ENCODE peak calls at places on chromosomes 12 and 14, in nine cellular contexts. W, U, S, B, O, L, Y, Q and F are unnamed samples. For H3K4me1, the result is how much of the 10 kb centered on the place peaks cover.

GRCh38 chr12:108129017-108129812 is at the start of gene WSCD2:
- DNase-seq in O (peak), L (peak), W (peak), U (no peak), S (no peak), Y (no peak), B (no peak), Q (no peak), F (peak)

GRCh38 chr12:4813741-4814140 is 93.5 kb downstream of the GALNT8 start:
- DNase-seq in O (no peak), W (no peak), Y (no peak), Q (no peak), U (no peak), S (no peak), L (no peak), B (no peak), F (no peak)

GRCh38 chr14:35174342-35174741 is 52.0 kb downstream of the PRORP start:
- DNase-seq in O (no peak), S (no peak), U (no peak), Y (no peak), W (no peak), Q (no peak), B (no peak), L (no peak), F (no peak)

GRCh38 chr12:120797677-120798642 is 72.3 kb downstream of the ACADS start:
- DNase-seq in B (no peak), S (no peak), Q (no peak), W (no peak), Y (no peak), L (no peak), U (no peak), O (no peak), F (no peak)

GRCh38 chr12:132305991-132306884 is 23.2 kb downstream of the GALNT9 start:
- DNase-seq in W (no peak), U (no peak), B (peak), O (no peak), Y (no peak), S (no peak), Q (no peak), L (no peak), F (no peak)

GRCh38 chr12:121600702-121601336 is 20.0 kb upstream of the KDM2B start:
- DNase-seq in O (no peak), Q (no peak), B (no peak), S (no peak), U (no peak), L (no peak), Y (no peak), W (no peak), F (peak)

GRCh38 chr14:73726025-73726961 is 12.1 kb upstream of the PNMA1 start:
- DNase-seq in W (no peak), Y (no peak), O (no peak), B (no peak), S (no peak), Q (no peak), U (no peak), L (no peak), F (no peak)

GRCh38 chr12:124217508-124217981 is 77.3 kb upstream of the RFLNA start:
- DNase-seq in B (no peak), O (peak), L (no peak), Y (no peak), S (no peak), Q (no peak), W (peak), U (no peak), F (no peak)

GRCh38 chr12:11688831-11689230 is 39.4 kb downstream of the ETV6 start:
- DNase-seq in U (no peak), S (no peak), B (no peak), Y (no peak), L (no peak), O (no peak), W (no peak), Q (no peak), F (no peak)

GRCh38 chr14:73741386-73741875 is 27.2 kb upstream of the PNMA1 start:
- DNase-seq in Q (no peak), B (peak), S (peak), W (peak), Y (peak), L (no peak), U (no peak), O (peak), F (peak)

DNA sequence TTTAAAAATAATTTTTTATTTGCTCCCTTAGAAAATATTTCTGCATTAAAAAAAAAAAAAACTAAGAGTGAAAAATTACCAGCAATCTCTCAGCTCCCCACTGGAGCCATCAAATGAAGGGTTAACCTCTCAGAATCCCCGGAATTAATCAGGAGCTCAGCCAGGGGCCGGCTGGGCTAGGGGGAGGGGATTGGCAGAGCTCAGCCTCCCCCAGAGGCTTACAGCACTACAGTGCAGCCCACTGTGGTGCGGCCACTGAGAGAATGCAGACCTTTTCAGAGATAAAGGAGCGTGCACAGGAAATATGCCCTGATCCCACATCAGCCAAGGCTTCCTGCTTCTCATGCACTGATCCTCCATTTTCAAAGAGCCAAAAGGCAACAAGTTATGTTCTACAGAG is 185.6 kb downstream of the EGLN3 start:
- DNase-seq in S (no peak), W (peak), B (no peak), Q (no peak), Y (peak), L (no peak), U (no peak), O (peak), F (no peak)
- H3K4me1 ChIP-seq in S (under half), W (under half), B (under half), Q (under half), Y (under half), L (under half), U (under half), O (half or more), F (under half)

GRCh38 chr12:57476993-57477709 is 2.5 kb downstream of the ARHGAP9 start:
- DNase-seq in U (no peak), S (no peak), Y (no peak), L (no peak), B (peak), Q (no peak), O (no peak), W (no peak), F (no peak)
- H3K4me3 ChIP-seq in U (no peak), S (peak), Y (no peak), L (no peak), B (peak), Q (peak), O (no peak), W (peak), F (no peak)

GRCh38 chr12:76446090-76446489 is 97.9 kb upstream of the BBS10 start:
- DNase-seq in Y (no peak), B (no peak), O (no peak), Q (no peak), U (no peak), W (no peak), S (no peak), L (no peak), F (no peak)

GRCh38 chr12:76450690-76451089 is 102.5 kb upstream of the BBS10 start:
- DNase-seq in U (no peak), L (peak), S (peak), Q (no peak), O (no peak), B (no peak), W (no peak), Y (peak), F (no peak)

GRCh38 chr12:76449993-76450392 is 101.8 kb upstream of the BBS10 start:
- DNase-seq in B (no peak), Q (no peak), Y (no peak), U (no peak), W (no peak), O (no peak), S (no peak), L (no peak), F (no peak)

GRCh38 chr12:76451528-76451927 is 103.3 kb upstream of the BBS10 start:
- DNase-seq in Y (no peak), U (no peak), B (no peak), W (no peak), Q (no peak), S (no peak), O (no peak), L (no peak), F (no peak)

GRCh38 chr12:76449572-76449971 is 101.4 kb upstream of the BBS10 start:
- DNase-seq in S (no peak), U (no peak), L (no peak), B (no peak), W (no peak), Q (no peak), Y (peak), O (no peak), F (no peak)
- TF ChIP-seq POLR2AphosphoS5 in S (no peak), U (no peak), L (no peak), B (no peak), W (no peak), Q (no peak), Y (no peak), O (no peak), F (no peak)

DNA sequence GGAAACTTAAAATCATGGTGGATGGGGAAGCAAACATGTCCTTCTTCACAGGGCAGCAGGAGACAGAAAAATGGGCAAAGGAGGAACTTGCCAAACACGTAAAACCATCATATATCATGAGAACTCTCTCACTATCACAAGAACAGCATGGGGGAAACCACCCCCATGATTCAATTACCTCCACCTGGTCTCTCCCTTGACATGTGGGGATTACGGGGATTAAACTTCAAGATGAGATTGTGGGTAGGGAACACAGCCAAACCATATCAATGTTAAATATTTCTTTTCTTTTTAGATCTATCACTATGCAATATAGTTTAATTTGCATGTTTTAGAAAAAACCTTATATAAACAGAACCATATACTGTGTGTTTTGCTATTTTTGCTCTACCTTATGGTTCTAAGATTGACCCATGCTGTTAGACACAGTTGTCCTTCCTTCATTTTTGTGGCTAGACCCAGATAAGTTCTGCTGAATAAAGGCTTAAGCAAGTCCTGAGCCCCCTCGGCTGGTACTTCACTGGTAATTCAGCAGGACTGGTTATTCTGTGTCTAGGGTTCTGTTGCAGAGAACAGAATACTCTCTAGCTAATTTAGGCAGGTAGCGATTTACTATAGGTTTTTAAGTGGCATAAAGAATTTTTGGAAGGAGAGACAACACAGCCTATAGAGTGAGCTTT is 253.7 kb upstream of the HMGA2 start:
- DNase-seq in U (no peak), Y (no peak), S (no peak), B (no peak), O (no peak), L (no peak), Q (no peak), W (no peak), F (no peak)
- H3K4me1 ChIP-seq in U (under half), Y (under half), S (under half), B (under half), O (under half), L (under half), Q (under half), W (under half), F (under half)

DNA sequence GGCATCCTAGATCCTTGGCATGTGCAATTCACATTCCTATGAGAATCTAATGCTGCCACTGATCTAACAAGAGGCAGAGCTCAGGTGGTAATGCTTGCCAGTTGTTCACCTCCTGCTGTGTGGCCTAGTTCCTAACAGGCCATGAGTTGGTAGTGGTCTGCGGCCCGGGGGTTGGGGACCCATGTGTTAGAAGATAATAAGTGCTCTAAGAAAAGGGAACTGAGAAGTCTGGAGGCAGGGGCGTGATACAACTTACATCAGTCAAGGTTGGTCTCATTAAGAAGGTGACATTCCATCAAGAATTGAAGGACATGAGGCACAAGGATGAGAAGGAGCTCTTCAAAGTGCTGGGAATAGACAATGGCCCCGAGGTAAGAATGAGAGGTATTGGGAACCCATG is 49.3 kb downstream of the OVCH1 start:
- DNase-seq in L (no peak), O (no peak), U (no peak), B (no peak), S (no peak), W (no peak), Y (no peak), Q (no peak), F (no peak)
- H3K4me3 ChIP-seq in L (no peak), O (no peak), U (no peak), B (no peak), S (no peak), W (no peak), Y (no peak), Q (no peak), F (no peak)

DNA sequence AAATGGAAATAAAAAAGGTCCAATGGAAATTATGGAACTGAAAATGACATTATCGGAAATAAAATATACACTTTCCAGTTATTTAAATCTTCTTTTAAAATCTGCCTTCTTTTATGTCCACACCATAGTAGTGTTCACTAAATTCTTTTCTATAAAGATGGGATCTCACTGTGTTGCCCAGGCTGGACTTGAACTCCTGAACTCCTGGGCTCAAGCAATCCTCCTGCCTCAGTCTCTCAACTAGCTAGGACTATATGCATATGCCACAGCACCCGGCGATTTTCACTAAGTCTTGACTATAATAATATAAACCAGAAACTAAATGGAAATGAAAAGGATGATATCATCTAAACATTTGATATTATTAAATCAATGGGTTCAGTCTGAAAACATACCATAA is 188.4 kb downstream of the MED13L start:
- DNase-seq in Q (no peak), U (no peak), L (no peak), S (no peak), Y (no peak), W (no peak), O (no peak), B (no peak), F (no peak)
- TF ChIP-seq POLR2AphosphoS5 in Q (no peak), U (no peak), L (no peak), S (no peak), Y (no peak), W (no peak), O (no peak), B (no peak), F (no peak)